ENCODE peak calls at places on chromosome 9, in four cellular contexts. N is glutamatergic neuron; W is CD4-positive, alpha-beta T cell; H is cardiac fibroblast. Z is an unnamed sample.

GRCh38 chr9:92726971-92727715 is 37.5 kb downstream of the BICD2 start:
- DNase-seq in N (no peak), W (no peak), H (peak; percentile 71), Z (no peak)

GRCh38 chr9:105091004-105091640 is 153.3 kb upstream of the SLC44A1 start:
- DNase-seq in N (no peak), W (no peak), H (no peak), Z (no peak)

GRCh38 chr9:133700861-133701320 is 37.3 kb downstream of the SARDH start:
- DNase-seq in N (no peak), W (peak; percentile 6), H (no peak), Z (no peak)

GRCh38 chr9:23736293-23736692 is 89.7 kb downstream of the ELAVL2 start:
- DNase-seq in N (no peak), W (no peak), H (no peak), Z (no peak)

GRCh38 chr9:104247899-104248460 is 153.9 kb downstream of the SMC2 start:
- DNase-seq in N (no peak), W (no peak), H (peak; percentile 52), Z (no peak)

GRCh38 chr9:134174073-134174449 is 9.7 kb upstream of the RNU6ATAC start:
- DNase-seq in N (no peak), W (no peak), H (no peak), Z (no peak)

GRCh38 chr9:70490478-70490877 is 76.0 kb upstream of the KLF9 start:
- DNase-seq in N (no peak), W (no peak), H (no peak), Z (no peak)

GRCh38 chr9:70390922-70391321 is 23.5 kb downstream of the KLF9 start:
- DNase-seq in N (no peak), W (no peak), H (peak; percentile 52), Z (no peak)

GRCh38 chr9:109499631-109500120 is 1.6 kb upstream of the PTPN3 start:
- DNase-seq in N (peak; percentile 63), W (no peak), H (peak; percentile 34), Z (peak; percentile 47)

GRCh38 chr9:38067892-38068615 is 973 bp downstream of the SHB start:
- DNase-seq in N (peak; percentile 50), W (no peak), H (no peak), Z (no peak)

GRCh38 chr9:38067611-38067891 is 1.5 kb downstream of the SHB start:
- DNase-seq in N (peak; percentile 45), W (no peak), H (peak; percentile 41), Z (no peak)

GRCh38 chr9:38066907-38067610 is 2.0 kb downstream of the SHB start:
- DNase-seq in N (peak; percentile 28), W (no peak), H (peak; percentile 42), Z (no peak)

GRCh38 chr9:38068616-38068865 is 486 bp downstream of the SHB start:
- DNase-seq in N (peak; percentile 55), W (no peak), H (peak; percentile 61), Z (no peak)

GRCh38 chr9:38068866-38069628 is at the start of gene SHB:
- DNase-seq in N (peak; percentile 85), W (peak; percentile 60), H (peak; percentile 54), Z (peak; percentile 65)
- TF ChIP-seq CTCF in N (peak; percentile 33), W (peak; percentile 34), H (no peak), Z (no peak)

DNA sequence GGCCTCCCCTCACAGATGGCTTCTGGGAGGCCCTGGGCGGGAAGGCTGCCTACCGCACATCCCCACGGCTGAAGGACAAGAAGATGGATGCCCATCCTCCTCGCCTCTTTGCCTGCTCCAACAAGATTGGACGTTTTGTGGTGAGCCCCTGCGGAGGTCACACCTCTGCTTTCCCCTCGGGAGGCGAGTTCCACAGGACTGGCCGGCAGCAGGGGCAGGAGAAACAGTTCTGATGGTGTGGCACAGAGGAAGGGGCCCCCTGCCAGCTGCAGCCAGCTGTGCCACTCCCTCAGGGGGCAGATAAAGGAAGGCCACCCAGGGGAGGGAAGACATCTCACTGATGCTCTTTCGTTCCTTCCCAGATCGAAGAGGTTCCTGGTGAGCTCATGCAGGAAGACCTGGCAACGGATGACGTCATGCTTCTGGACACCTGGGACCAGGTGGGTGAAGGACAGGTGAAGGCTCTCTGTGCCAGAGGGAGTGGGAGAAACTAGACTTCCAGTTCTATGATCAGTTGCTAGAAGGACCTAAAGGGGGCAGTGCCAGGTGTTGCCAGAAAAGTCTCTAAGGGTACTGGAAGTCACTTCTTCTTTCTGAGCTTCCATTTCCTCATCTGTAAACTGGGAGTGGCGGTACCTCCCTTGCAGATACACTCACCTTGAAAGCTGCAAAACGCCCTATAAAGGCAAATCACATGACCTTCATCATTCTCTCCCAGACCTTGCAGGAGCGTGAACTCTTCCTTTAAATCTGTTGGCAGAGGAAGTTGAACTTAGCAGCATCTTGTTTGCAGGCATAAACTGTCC is 41.0 kb downstream of the STOM start:
- DNase-seq in N (no peak), W (no peak), H (no peak), Z (no peak)
- TF ChIP-seq CTCF in N (no peak), W (no peak), H (no peak), Z (no peak)

DNA sequence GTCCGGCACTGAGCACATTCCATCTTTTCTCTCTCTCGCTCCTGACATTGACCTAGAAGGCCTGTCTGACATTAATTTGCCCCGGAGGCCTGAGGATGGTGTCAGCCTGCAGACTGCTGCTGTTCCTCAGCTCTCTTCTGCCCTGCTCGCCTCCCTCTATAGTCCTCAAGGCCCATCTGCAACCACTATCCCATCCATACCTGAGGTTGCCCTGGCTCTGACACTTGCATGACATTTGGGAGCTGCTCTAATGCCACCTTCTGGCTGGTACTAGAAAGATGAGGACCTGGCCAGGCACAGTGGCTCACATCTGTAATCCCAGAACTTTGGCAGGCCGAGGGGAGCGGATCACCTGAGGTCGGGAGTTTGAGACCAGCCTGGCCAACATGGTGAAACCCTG is 38.6 kb upstream of the GGTA1 start:
- DNase-seq in N (no peak), W (no peak), H (peak; percentile 19), Z (no peak)
- TF ChIP-seq CTCF in N (no peak), W (no peak), H (no peak), Z (no peak)

GRCh38 chr9:126510564-126510963 is 103.2 kb upstream of the LMX1B start:
- DNase-seq in N (peak; percentile 13), W (no peak), H (no peak), Z (no peak)

GRCh38 chr9:126508171-126508591 is 105.5 kb upstream of the LMX1B start:
- DNase-seq in N (peak; percentile 18), W (no peak), H (no peak), Z (no peak)

GRCh38 chr9:126511426-126511825 is 102.3 kb upstream of the LMX1B start:
- DNase-seq in N (peak; percentile 0), W (no peak), H (no peak), Z (no peak)

GRCh38 chr9:126508928-126509327 is 104.8 kb upstream of the LMX1B start:
- DNase-seq in N (no peak), W (no peak), H (no peak), Z (no peak)

DNA sequence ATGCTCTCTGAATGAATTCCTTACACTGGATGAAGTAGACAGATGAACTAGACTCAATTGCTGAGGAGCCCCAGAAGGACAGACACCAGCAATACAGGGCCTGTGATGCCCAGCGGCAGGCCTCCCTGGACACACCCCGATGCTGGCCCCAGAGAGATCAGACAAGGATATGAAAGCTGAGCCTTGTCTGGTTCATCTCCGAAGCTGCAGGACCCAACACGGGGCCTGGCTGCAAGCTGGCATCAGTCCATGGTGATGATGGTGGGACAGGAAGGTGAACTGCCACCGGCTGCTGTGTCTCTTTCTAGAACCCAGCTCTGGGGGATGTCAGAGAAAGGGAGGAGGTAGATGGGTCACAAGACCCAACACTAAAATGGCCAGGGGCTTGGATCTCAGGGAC is 104.0 kb upstream of the LMX1B start:
- DNase-seq in N (no peak), W (no peak), H (no peak), Z (no peak)
- TF ChIP-seq CTCF in N (no peak), W (no peak), H (no peak), Z (no peak)